ENCODE peak calls at places on chromosomes 7 and 10, in six cellular contexts. R is thoracic aorta, Y is body of pancreas, O is RWPE2, C is uterus, J is A549. D is an unnamed sample. For H3K4me1 and H3K9me3, the result is how much of the 10 kb centered on the place peaks cover.

GRCh38 chr10:72242675-72243074 is 26.6 kb upstream of the ASCC1 start:
- DNase-seq in R (no peak), Y (peak), O (no peak), C (peak), J (no peak), D (no peak)

GRCh38 chr7:12328888-12329770 is 74.5 kb downstream of the VWDE start:
- DNase-seq in R (no peak), Y (no peak), O (no peak), C (no peak), J (no peak), D (no peak)

GRCh38 chr7:36686499-36686898 is 37.8 kb downstream of the AOAH start:
- DNase-seq in R (no peak), Y (no peak), O (no peak), C (no peak), J (no peak), D (no peak)

GRCh38 chr10:22630229-22631174 is 83.9 kb downstream of the PIP4K2A start:
- DNase-seq in R (no peak), Y (no peak), O (no peak), C (no peak), J (no peak), D (peak)

GRCh38 chr10:76033457-76034196 is 602.2 kb downstream of the LRMDA start:
- DNase-seq in R (no peak), Y (peak), O (no peak), C (no peak), J (peak), D (no peak)

GRCh38 chr7:5525271-5526189 is 101.9 kb upstream of the TNRC18 start:
- DNase-seq in R (no peak), Y (no peak), O (no peak), C (peak), J (peak), D (no peak)

GRCh38 chr7:51587600-51587999 is 271.0 kb upstream of the COBL start:
- DNase-seq in R (no peak), Y (no peak), O (no peak), C (no peak), J (no peak), D (no peak)

GRCh38 chr7:55202150-55202913 is 162.8 kb upstream of the LANCL2 start:
- DNase-seq in R (no peak), Y (no peak), O (no peak), C (no peak), J (no peak), D (no peak)

GRCh38 chr7:141072548-141073172 is 1.2 kb upstream of the TMEM178B start:
- DNase-seq in R (no peak), Y (peak), O (peak), C (peak), J (peak), D (peak)

GRCh38 chr10:89793649-89794254 is 92.4 kb downstream of the KIF20B start:
- DNase-seq in R (no peak), Y (peak), O (no peak), C (no peak), J (peak), D (peak)

GRCh38 chr10:128305601-128306345 is 179.6 kb upstream of the MKI67 start:
- DNase-seq in R (no peak), Y (no peak), O (no peak), C (no peak), J (no peak), D (no peak)

GRCh38 chr10:131172433-131172832 is 139.1 kb downstream of the TCERG1L start:
- DNase-seq in R (no peak), Y (no peak), O (no peak), C (no peak), J (no peak), D (no peak)

GRCh38 chr7:6376820-6377219 is 70.9 kb downstream of the DAGLB start:
- DNase-seq in R (no peak), Y (no peak), O (no peak), C (no peak), J (no peak), D (no peak)

GRCh38 chr10:6145979-6146432 is 56.7 kb upstream of the PFKFB3 start:
- DNase-seq in R (no peak), Y (no peak), O (no peak), C (no peak), J (no peak), D (no peak)

GRCh38 chr7:31261373-31261772 is 79.2 kb downstream of the NEUROD6 start:
- DNase-seq in R (no peak), Y (no peak), O (no peak), C (no peak), J (no peak), D (no peak)

GRCh38 chr7:12066004-12066403 is 145.1 kb upstream of the TMEM106B start:
- DNase-seq in R (no peak), Y (no peak), O (no peak), C (no peak), J (peak), D (no peak)

DNA sequence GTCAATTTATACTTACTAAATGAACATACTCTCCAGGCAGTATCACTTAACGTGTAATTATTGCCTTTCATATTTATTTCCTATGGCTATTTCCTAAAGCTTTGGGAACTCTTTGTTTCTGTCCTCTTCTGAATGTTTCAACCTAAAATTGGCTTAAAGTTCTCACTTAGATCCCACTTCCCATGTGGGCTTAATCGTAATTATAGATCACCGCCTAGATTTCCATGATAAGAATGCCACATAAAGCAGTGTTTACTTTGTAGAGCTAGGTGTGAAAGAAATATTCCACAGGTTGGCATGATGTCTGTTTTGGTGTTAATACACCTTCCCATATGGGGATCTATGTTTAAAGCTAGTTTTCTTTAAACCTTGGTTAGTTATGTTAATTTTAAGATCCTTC is 1.5 kb downstream of the HDAC9 start:
- DNase-seq in R (no peak), Y (no peak), O (no peak), C (no peak), J (no peak), D (no peak)
- H3K4me1 ChIP-seq in R (under half), Y (under half), O (under half), C (under half), J (under half), D (under half)

GRCh38 chr10:102134416-102134815 is 1.6 kb downstream of the PPRC1 start:
- DNase-seq in R (no peak), Y (no peak), O (no peak), C (no peak), J (no peak), D (no peak)

GRCh38 chr10:102132563-102133372 is at the start of gene PPRC1:
- DNase-seq in R (peak), Y (peak), O (peak), C (peak), J (peak), D (peak)

GRCh38 chr10:102131286-102132170 is 1.3 kb upstream of the PPRC1 start:
- DNase-seq in R (no peak), Y (no peak), O (no peak), C (no peak), J (no peak), D (no peak)

GRCh38 chr10:102132193-102132562 is 662 bp upstream of the PPRC1 start:
- DNase-seq in R (no peak), Y (no peak), O (no peak), C (no peak), J (no peak), D (no peak)

DNA sequence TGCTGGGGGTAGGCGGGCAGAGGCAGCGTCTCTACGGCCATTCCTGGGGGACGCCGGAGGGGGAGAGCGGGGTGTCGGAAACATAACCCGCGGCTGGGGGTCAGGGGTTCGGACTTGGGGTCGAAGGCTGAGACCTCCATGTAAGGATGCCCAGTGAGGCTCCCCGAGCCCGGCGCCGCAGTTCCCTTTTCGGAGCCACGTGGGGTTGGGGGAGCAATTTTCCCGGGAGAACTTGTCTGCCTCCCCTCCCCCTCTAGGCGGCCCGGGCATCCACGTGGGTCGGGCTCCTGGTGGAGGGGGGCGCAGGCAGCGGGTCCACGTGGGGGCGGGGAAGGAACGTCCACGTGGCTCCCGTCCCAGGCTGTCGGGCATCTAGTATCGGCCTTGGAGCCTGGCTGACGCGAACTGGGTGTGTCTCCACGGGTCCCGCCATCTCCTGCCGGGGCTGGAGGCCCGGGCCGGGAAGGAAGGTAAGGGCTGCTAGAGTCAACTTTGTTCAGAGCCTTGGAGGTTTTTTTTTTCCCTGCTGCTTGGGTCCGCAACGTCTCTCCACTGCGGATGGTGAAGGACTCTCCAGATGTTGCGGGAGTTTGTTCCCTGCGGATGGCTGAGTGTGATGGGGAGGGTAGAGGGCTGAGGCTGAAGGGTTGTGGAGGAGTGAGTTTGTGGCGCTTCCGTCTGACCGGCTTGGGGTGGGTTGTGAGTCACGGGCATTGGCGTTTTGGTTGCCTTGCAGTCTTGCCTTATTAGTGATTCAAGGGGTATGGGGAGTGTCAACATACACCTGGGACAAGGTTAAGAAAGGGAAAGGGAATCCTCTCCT is 744 bp downstream of the PPRC1 start:
- DNase-seq in R (peak), Y (peak), O (peak), C (peak), J (peak), D (peak)
- H3K27ac ChIP-seq in R (peak), Y (peak), O (peak), C (peak), J (peak), D (peak)

GRCh38 chr7:64494912-64495461 is 67.9 kb downstream of the ZNF680 start:
- DNase-seq in R (no peak), Y (no peak), O (no peak), C (no peak), J (no peak), D (no peak)
- H3K9me3 ChIP-seq in R (under half), Y (under half), O (under half), C (under half), J (under half), D (under half)

GRCh38 chr10:34698248-34698831 is 116.8 kb downstream of the PARD3 start:
- DNase-seq in R (no peak), Y (no peak), O (no peak), C (no peak), J (no peak), D (no peak)

GRCh38 chr10:34701194-34701593 is 113.9 kb downstream of the PARD3 start:
- DNase-seq in R (no peak), Y (no peak), O (no peak), C (no peak), J (no peak), D (no peak)

GRCh38 chr10:34697366-34698247 is 117.5 kb downstream of the PARD3 start:
- DNase-seq in R (no peak), Y (no peak), O (no peak), C (no peak), J (peak), D (no peak)

GRCh38 chr10:34698979-34699378 is 116.1 kb downstream of the PARD3 start:
- DNase-seq in R (peak), Y (peak), O (no peak), C (no peak), J (peak), D (no peak)

GRCh38 chr10:34699904-34700303 is 115.2 kb downstream of the PARD3 start:
- DNase-seq in R (no peak), Y (no peak), O (no peak), C (no peak), J (no peak), D (no peak)
- H3K4me1 ChIP-seq in R (under half), Y (half or more), O (half or more), C (under half), J (half or more), D (under half)

DNA sequence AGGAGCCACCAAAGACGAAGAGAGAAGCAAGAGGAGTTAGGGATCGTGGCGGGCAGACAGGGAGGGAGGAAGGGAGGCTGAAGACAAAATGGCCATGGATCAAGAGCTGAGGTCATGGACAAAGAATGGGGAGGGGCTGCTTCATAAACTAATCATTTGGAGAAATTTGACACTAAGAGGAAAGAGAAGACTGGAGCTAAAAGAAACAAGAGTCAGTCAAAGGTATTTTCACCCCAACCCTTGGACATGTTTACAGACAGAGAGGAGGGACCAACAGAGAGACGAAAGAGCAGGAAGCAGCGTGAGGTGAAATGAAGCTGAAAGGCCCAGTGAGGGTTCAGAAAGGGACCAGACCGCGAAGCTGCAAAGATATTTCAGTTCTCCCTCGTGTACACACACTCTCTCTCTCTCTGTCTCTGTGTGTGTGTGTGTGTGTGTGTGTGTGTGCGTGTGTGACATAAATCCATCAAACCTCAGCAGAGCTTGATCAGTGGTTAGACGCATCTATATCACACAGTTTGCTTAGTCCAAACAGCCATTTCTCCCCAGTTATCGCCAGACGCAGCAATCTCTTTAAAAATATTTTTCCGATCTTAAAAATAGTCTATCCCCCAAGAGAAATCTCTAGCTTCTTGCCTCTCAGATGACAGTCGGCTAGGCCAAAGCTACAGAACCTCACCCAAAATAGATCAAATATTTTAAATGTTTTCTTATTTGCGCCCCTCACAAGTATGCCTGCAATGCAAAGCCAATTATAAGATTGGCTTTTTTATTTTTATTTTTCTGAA is 12.5 kb upstream of the CALD1 start:
- DNase-seq in R (no peak), Y (no peak), O (no peak), C (peak), J (no peak), D (no peak)
- H3K27ac ChIP-seq in R (peak), Y (no peak), O (no peak), C (peak), J (no peak), D (no peak)

DNA sequence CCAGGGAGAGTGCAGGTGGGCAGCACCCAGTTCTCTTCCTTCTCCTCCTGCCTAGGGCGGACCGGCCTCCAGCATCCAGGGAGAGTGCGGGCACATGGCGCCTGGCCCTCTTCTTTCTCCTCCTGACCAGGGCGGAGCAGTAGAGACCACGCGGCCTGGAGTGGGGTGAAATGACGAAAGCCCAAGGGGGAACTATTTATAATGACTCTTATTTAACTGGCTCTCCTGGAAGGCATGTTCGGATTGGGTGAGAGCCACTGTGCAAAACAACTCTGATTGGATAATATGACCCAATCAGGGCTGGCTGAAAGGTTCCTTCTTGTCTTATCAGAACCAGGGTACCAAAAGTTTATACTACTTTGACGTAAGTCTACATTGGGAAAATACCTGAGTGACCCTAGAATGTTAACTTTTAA is 63.1 kb downstream of the ZNF37A start:
- DNase-seq in R (no peak), Y (no peak), O (no peak), C (no peak), J (no peak), D (no peak)
- H3K9me3 ChIP-seq in R (under half), Y (under half), O (under half), C (under half), J (under half), D (under half)

D was measured in naive thymus-derived CD4-positive, alpha-beta T cell.